ENCODE peak calls at places on chromosomes 16 and 17, in nine cellular contexts. Z is osteoblast; O is osteocyte; L is CD8-positive, alpha-beta T cell; N is stomach; F is A549; T is activated B cell treated with CpG ODN at 0.5 μM for 24 hours; G is left lung; D is body of pancreas. Y is an unnamed sample.

GRCh38 chr17:48825446-48826381 is 5.1 kb upstream of the CALCOCO2 start:
- DNase-seq in D (no peak), G (no peak), F (no peak), T (no peak), O (no peak), N (no peak), Z (no peak), L (no peak), Y (no peak)

GRCh38 chr17:48478224-48479013 is 48.4 kb upstream of the SKAP1 start:
- DNase-seq in O (no peak), N (no peak), T (no peak), G (no peak), Z (no peak), L (peak; percentile 21), D (no peak), F (no peak), Y (no peak)

GRCh38 chr17:14206891-14207290 is 29.8 kb downstream of the CDRT15 start:
- DNase-seq in T (no peak), O (peak; percentile 76), D (no peak), N (no peak), F (no peak), L (no peak), Z (no peak), G (peak; percentile 73), Y (no peak)

GRCh38 chr16:55476625-55477533 is 2.1 kb upstream of the MMP2 start:
- DNase-seq in D (no peak), T (no peak), L (no peak), O (no peak), Z (no peak), F (no peak), N (no peak), G (no peak), Y (no peak)

GRCh38 chr17:82338858-82339633 is 5.5 kb upstream of the SECTM1 start:
- DNase-seq in G (peak; percentile 69), T (no peak), D (peak; percentile 38), F (peak; percentile 86), Z (peak; percentile 98), O (no peak), L (no peak), N (peak; percentile 55), Y (peak; percentile 71)

GRCh38 chr16:26391833-26392232 is 674.9 kb upstream of the C16orf82 start:
- DNase-seq in F (no peak), L (no peak), T (no peak), O (no peak), G (no peak), Z (no peak), D (no peak), N (no peak), Y (no peak)

GRCh38 chr16:919658-920631 is 50.8 kb downstream of the LMF1 start:
- DNase-seq in D (no peak), Z (peak; percentile 95), F (no peak), L (no peak), T (no peak), N (no peak), O (no peak), G (peak; percentile 75), Y (no peak)

GRCh38 chr17:51427259-51428255 is 167.2 kb downstream of the UTP18 start:
- DNase-seq in O (peak; percentile 48), N (no peak), F (no peak), D (peak; percentile 20), G (no peak), T (no peak), Z (no peak), L (peak; percentile 69), Y (no peak)

GRCh38 chr16:80459331-80459777 is 81.4 kb upstream of the DYNLRB2 start:
- DNase-seq in G (no peak), O (no peak), N (no peak), L (no peak), F (no peak), D (peak; percentile 36), Z (peak; percentile 67), T (no peak), Y (no peak)

GRCh38 chr17:51650202-51650601 is 389.9 kb downstream of the UTP18 start:
- DNase-seq in T (no peak), O (no peak), L (no peak), G (no peak), Z (no peak), D (no peak), F (no peak), N (no peak), Y (no peak)

GRCh38 chr17:61289408-61290385 is 109.9 kb upstream of the TBX2 start:
- DNase-seq in D (no peak), O (no peak), L (no peak), N (no peak), G (no peak), T (no peak), F (no peak), Z (no peak), Y (no peak)

GRCh38 chr16:80720759-80721470 is 83.5 kb downstream of the CDYL2 start:
- DNase-seq in L (no peak), F (no peak), G (no peak), O (no peak), D (no peak), N (no peak), Z (no peak), T (no peak), Y (no peak)

GRCh38 chr17:29179232-29180036 is 764 bp downstream of the MYO18A start:
- DNase-seq in G (peak; percentile 87), F (peak; percentile 84), T (no peak), O (no peak), D (peak; percentile 95), L (no peak), Z (peak; percentile 87), N (peak; percentile 90), Y (no peak)

GRCh38 chr17:53032861-53033271 is 789.9 kb upstream of the KIF2B start:
- DNase-seq in Z (no peak), N (no peak), F (peak; percentile 65), T (no peak), G (no peak), O (no peak), L (no peak), D (peak; percentile 65), Y (no peak)

GRCh38 chr16:49148410-49148809 is 133.2 kb downstream of the CBLN1 start:
- DNase-seq in T (no peak), O (no peak), G (no peak), N (no peak), D (no peak), L (no peak), Z (no peak), F (no peak), Y (no peak)

GRCh38 chr16:17578921-17579876 is 108.4 kb upstream of the XYLT1 start:
- DNase-seq in G (no peak), L (peak; percentile 57), D (peak; percentile 75), O (no peak), F (peak; percentile 50), Z (peak; percentile 85), N (peak; percentile 57), T (no peak), Y (peak; percentile 87)
- TF ChIP-seq CTCF in G (peak; percentile 89), L (peak; percentile 84), D (peak; percentile 77), O (peak; percentile 72), F (peak; percentile 43), Z (peak; percentile 97), N (peak; percentile 76), T (peak; percentile 83), Y (peak; percentile 94)

GRCh38 chr16:11402745-11403533 is 57.7 kb downstream of the RMI2 start:
- DNase-seq in G (no peak), L (no peak), N (no peak), D (no peak), Z (peak; percentile 36), F (no peak), O (no peak), T (no peak), Y (no peak)
- TF ChIP-seq CTCF in G (no peak), L (no peak), N (no peak), D (no peak), Z (no peak), F (no peak), O (no peak), T (no peak), Y (no peak)

DNA sequence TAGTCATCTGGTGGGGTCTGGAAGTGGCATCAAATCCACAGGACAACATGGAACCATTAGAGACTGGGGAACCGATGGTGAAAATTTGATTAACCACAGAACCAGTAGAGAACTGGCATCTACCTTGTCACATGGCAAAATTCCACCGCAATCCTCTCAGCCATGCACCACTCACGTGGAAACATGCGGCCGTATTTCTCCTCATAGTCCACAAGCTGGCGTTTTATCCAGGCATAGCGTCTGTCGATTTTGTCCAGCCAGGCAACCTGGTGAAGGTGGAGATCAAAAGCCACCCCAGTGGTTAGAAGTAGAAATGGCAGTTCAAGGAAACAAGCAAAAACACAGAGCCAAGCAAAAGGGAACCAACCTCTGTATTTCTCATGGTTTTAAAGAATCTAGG is 87.6 kb downstream of the VPS53 start:
- DNase-seq in D (no peak), Z (no peak), N (no peak), L (no peak), O (no peak), G (no peak), F (peak; percentile 22), T (no peak), Y (no peak)
- TF ChIP-seq CTCF in D (no peak), Z (no peak), N (no peak), L (no peak), O (no peak), G (no peak), F (no peak), T (no peak), Y (no peak)

GRCh38 chr17:42334667-42335066 is 46.4 kb downstream of the STAT5A start:
- DNase-seq in G (no peak), O (no peak), T (no peak), Z (peak; percentile 75), F (no peak), N (no peak), D (no peak), L (no peak), Y (no peak)
- TF ChIP-seq CTCF in G (no peak), O (peak; percentile 53), T (no peak), Z (peak; percentile 32), F (peak; percentile 32), N (no peak), D (no peak), L (no peak), Y (no peak)

GRCh38 chr17:30236807-30237206 is 1.3 kb upstream of the SLC6A4 start:
- DNase-seq in Z (peak; percentile 92), F (peak; percentile 70), D (peak; percentile 63), T (no peak), G (peak; percentile 89), N (peak; percentile 59), L (no peak), O (peak; percentile 89), Y (no peak)
- TF ChIP-seq CTCF in Z (peak; percentile 20), F (peak; percentile 64), D (peak; percentile 41), T (no peak), G (no peak), N (no peak), L (no peak), O (peak; percentile 49), Y (peak; percentile 49)

Y was measured in HFF-Myc.